ENCODE peak calls at places on chromosomes 11 and 22, in six cellular contexts. One of them, this sample, is unnamed.

GRCh38 chr11:129605815-129606214 is 209.8 kb upstream of the TMEM45B start:
- DNase-seq in activated T-helper 1 cell treated with anti-CD3 and anti-CD28 coated beads, Interleukin-12 subunit alpha, Interleukin-12 subunit beta, Interleukin-2, Interleukin-4 antibody, amounts not matched to agents 30 ng/mL and 10 ng/mL and 1 ng/mL, durations not matched to agents 14 hours and 24 hours and 36 hours: no peak
- DNase-seq in B cell: no peak
- DNase-seq in A172: no peak
- DNase-seq in cardiac muscle cell: no peak
- DNase-seq in stimulated activated naive CD8-positive, alpha-beta T cell treated with anti-CD3 and anti-CD28 coated beads, Interleukin-15, Interleukin-2, amounts not matched to agents 100 U/mL and 50 U/mL, for 24 hours: no peak
- DNase-seq in this sample: no peak

GRCh38 chr22:17268501-17269223 is 49.4 kb upstream of the ADA2 start:
- DNase-seq in B cell: no peak
- DNase-seq in activated T-helper 1 cell treated with anti-CD3 and anti-CD28 coated beads, Interleukin-12 subunit alpha, Interleukin-12 subunit beta, Interleukin-2, Interleukin-4 antibody, amounts not matched to agents 30 ng/mL and 10 ng/mL and 1 ng/mL, durations not matched to agents 14 hours and 24 hours and 36 hours: no peak
- DNase-seq in A172: no peak
- DNase-seq in stimulated activated naive CD8-positive, alpha-beta T cell treated with anti-CD3 and anti-CD28 coated beads, Interleukin-15, Interleukin-2, amounts not matched to agents 100 U/mL and 50 U/mL, for 24 hours: no peak
- DNase-seq in cardiac muscle cell: no peak
- DNase-seq in this sample: no peak

GRCh38 chr11:72578051-72578450 is 96.2 kb downstream of the PDE2A start:
- DNase-seq in cardiac muscle cell: no peak
- DNase-seq in stimulated activated naive CD8-positive, alpha-beta T cell treated with anti-CD3 and anti-CD28 coated beads, Interleukin-15, Interleukin-2, amounts not matched to agents 100 U/mL and 50 U/mL, for 24 hours: no peak
- DNase-seq in B cell: no peak
- DNase-seq in A172: no peak
- DNase-seq in activated T-helper 1 cell treated with anti-CD3 and anti-CD28 coated beads, Interleukin-12 subunit alpha, Interleukin-12 subunit beta, Interleukin-2, Interleukin-4 antibody, amounts not matched to agents 30 ng/mL and 10 ng/mL and 1 ng/mL, durations not matched to agents 14 hours and 24 hours and 36 hours: no peak
- DNase-seq in this sample: peak

GRCh38 chr11:36389811-36390210 is 93.7 kb downstream of the PRR5L start:
- DNase-seq in activated T-helper 1 cell treated with anti-CD3 and anti-CD28 coated beads, Interleukin-12 subunit alpha, Interleukin-12 subunit beta, Interleukin-2, Interleukin-4 antibody, amounts not matched to agents 30 ng/mL and 10 ng/mL and 1 ng/mL, durations not matched to agents 14 hours and 24 hours and 36 hours: no peak
- DNase-seq in A172: no peak
- DNase-seq in stimulated activated naive CD8-positive, alpha-beta T cell treated with anti-CD3 and anti-CD28 coated beads, Interleukin-15, Interleukin-2, amounts not matched to agents 100 U/mL and 50 U/mL, for 24 hours: no peak
- DNase-seq in cardiac muscle cell: no peak
- DNase-seq in B cell: no peak
- DNase-seq in this sample: peak

GRCh38 chr11:91265946-91266345 is 958.7 kb upstream of the FAT3 start:
- DNase-seq in cardiac muscle cell: no peak
- DNase-seq in stimulated activated naive CD8-positive, alpha-beta T cell treated with anti-CD3 and anti-CD28 coated beads, Interleukin-15, Interleukin-2, amounts not matched to agents 100 U/mL and 50 U/mL, for 24 hours: no peak
- DNase-seq in activated T-helper 1 cell treated with anti-CD3 and anti-CD28 coated beads, Interleukin-12 subunit alpha, Interleukin-12 subunit beta, Interleukin-2, Interleukin-4 antibody, amounts not matched to agents 30 ng/mL and 10 ng/mL and 1 ng/mL, durations not matched to agents 14 hours and 24 hours and 36 hours: no peak
- DNase-seq in B cell: no peak
- DNase-seq in A172: peak
- DNase-seq in this sample: no peak

GRCh38 chr11:61021661-61022212 is 50.3 kb downstream of the CD6 start:
- DNase-seq in stimulated activated naive CD8-positive, alpha-beta T cell treated with anti-CD3 and anti-CD28 coated beads, Interleukin-15, Interleukin-2, amounts not matched to agents 100 U/mL and 50 U/mL, for 24 hours: peak
- DNase-seq in A172: no peak
- DNase-seq in activated T-helper 1 cell treated with anti-CD3 and anti-CD28 coated beads, Interleukin-12 subunit alpha, Interleukin-12 subunit beta, Interleukin-2, Interleukin-4 antibody, amounts not matched to agents 30 ng/mL and 10 ng/mL and 1 ng/mL, durations not matched to agents 14 hours and 24 hours and 36 hours: peak
- DNase-seq in cardiac muscle cell: no peak
- DNase-seq in B cell: peak
- DNase-seq in this sample: peak

GRCh38 chr11:111269146-111269868 is 23.8 kb downstream of the POU2AF2 start:
- DNase-seq in stimulated activated naive CD8-positive, alpha-beta T cell treated with anti-CD3 and anti-CD28 coated beads, Interleukin-15, Interleukin-2, amounts not matched to agents 100 U/mL and 50 U/mL, for 24 hours: no peak
- DNase-seq in B cell: no peak
- DNase-seq in cardiac muscle cell: peak
- DNase-seq in activated T-helper 1 cell treated with anti-CD3 and anti-CD28 coated beads, Interleukin-12 subunit alpha, Interleukin-12 subunit beta, Interleukin-2, Interleukin-4 antibody, amounts not matched to agents 30 ng/mL and 10 ng/mL and 1 ng/mL, durations not matched to agents 14 hours and 24 hours and 36 hours: no peak
- DNase-seq in A172: no peak
- DNase-seq in this sample: no peak

GRCh38 chr11:11022126-11022730 is 164.4 kb upstream of the ZBED5 start:
- DNase-seq in stimulated activated naive CD8-positive, alpha-beta T cell treated with anti-CD3 and anti-CD28 coated beads, Interleukin-15, Interleukin-2, amounts not matched to agents 100 U/mL and 50 U/mL, for 24 hours: no peak
- DNase-seq in activated T-helper 1 cell treated with anti-CD3 and anti-CD28 coated beads, Interleukin-12 subunit alpha, Interleukin-12 subunit beta, Interleukin-2, Interleukin-4 antibody, amounts not matched to agents 30 ng/mL and 10 ng/mL and 1 ng/mL, durations not matched to agents 14 hours and 24 hours and 36 hours: no peak
- DNase-seq in B cell: no peak
- DNase-seq in A172: peak
- DNase-seq in cardiac muscle cell: peak
- DNase-seq in this sample: peak

GRCh38 chr11:133843454-133843987 is 1.8 kb downstream of the SPATA19 start:
- DNase-seq in A172: no peak
- DNase-seq in activated T-helper 1 cell treated with anti-CD3 and anti-CD28 coated beads, Interleukin-12 subunit alpha, Interleukin-12 subunit beta, Interleukin-2, Interleukin-4 antibody, amounts not matched to agents 30 ng/mL and 10 ng/mL and 1 ng/mL, durations not matched to agents 14 hours and 24 hours and 36 hours: no peak
- DNase-seq in B cell: no peak
- DNase-seq in stimulated activated naive CD8-positive, alpha-beta T cell treated with anti-CD3 and anti-CD28 coated beads, Interleukin-15, Interleukin-2, amounts not matched to agents 100 U/mL and 50 U/mL, for 24 hours: no peak
- DNase-seq in cardiac muscle cell: no peak
- DNase-seq in this sample: no peak